ENCODE peak calls at places on chromosomes 4 and X, in nine cellular contexts. H is effector CD8-positive, alpha-beta T cell; Z is NCI-H1092 treated with DMSO at 0.1 percent for 48 hours; C is B cell; D is GM23248; M is mesendoderm; L is NCI-H2227 treated with DMSO at 0.1 percent for 48 hours; J is stimulated activated CD4-positive, alpha-beta T cell treated with anti-CD3 and anti-CD28 coated beads, Interleukin-15, amount 100 ng/mL, for 1 hour; G is heart left ventricle. I is an unnamed sample.

GRCh38 chr4:112138538-112138937 is 6.7 kb upstream of the FAM241A start:
- DNase-seq in M (no peak), H (no peak), G (no peak), D (no peak), Z (no peak), L (no peak), J (no peak), C (no peak), I (no peak)

GRCh38 chr4:3229328-3229727 is 19.6 kb upstream of the MSANTD1 start:
- DNase-seq in G (no peak), C (no peak), H (no peak), L (no peak), M (no peak), J (no peak), D (no peak), Z (no peak), I (no peak)

GRCh38 chrX:37746951-37747350 is 32.9 kb upstream of the CYBB start:
- DNase-seq in C (no peak), H (no peak), Z (no peak), J (no peak), G (no peak), L (no peak), M (no peak), D (no peak), I (no peak)

GRCh38 chrX:40651620-40652223 is 4.4 kb upstream of the CXorf38 start:
- DNase-seq in Z (peak), J (peak), M (peak), L (peak), H (peak), C (peak), D (peak), G (peak), I (peak)

GRCh38 chr4:168163106-168163505 is 70.8 kb downstream of the ANXA10 start:
- DNase-seq in M (no peak), J (no peak), Z (no peak), L (no peak), H (no peak), G (no peak), C (no peak), D (no peak), I (no peak)

GRCh38 chr4:48795108-48795507 is 15.0 kb upstream of the FRYL start:
- DNase-seq in H (no peak), G (no peak), M (no peak), L (no peak), D (no peak), C (no peak), J (no peak), Z (no peak), I (no peak)

GRCh38 chrX:105837227-105837626 is 14.9 kb downstream of the NRK start:
- DNase-seq in D (no peak), Z (no peak), C (no peak), G (peak), J (no peak), M (no peak), H (no peak), L (no peak), I (peak)

GRCh38 chrX:39206746-39207145 is 405.5 kb downstream of the MID1IP1 start:
- DNase-seq in L (no peak), M (no peak), C (no peak), H (no peak), D (no peak), Z (no peak), J (no peak), G (no peak), I (no peak)

GRCh38 chrX:40502688-40503087 is 78.1 kb upstream of the ATP6AP2 start:
- DNase-seq in G (no peak), L (no peak), J (no peak), M (no peak), C (no peak), H (no peak), D (no peak), Z (no peak), I (no peak)

GRCh38 chr4:6687947-6688878 is 5.5 kb upstream of the S100P start:
- DNase-seq in D (no peak), M (peak), Z (no peak), J (no peak), H (no peak), G (no peak), L (no peak), C (no peak), I (no peak)

GRCh38 chr4:105619193-105619931 is 66.9 kb downstream of the ARHGEF38 start:
- DNase-seq in L (no peak), G (peak), D (no peak), Z (peak), M (no peak), J (no peak), H (no peak), C (no peak), I (no peak)

GRCh38 chr4:182197611-182198010 is 45.6 kb upstream of the TENM3 start:
- DNase-seq in L (no peak), Z (no peak), H (no peak), M (peak), C (no peak), J (no peak), G (no peak), D (no peak), I (no peak)

GRCh38 chr4:10243856-10244255 is 127.3 kb upstream of the WDR1 start:
- DNase-seq in H (no peak), Z (no peak), L (no peak), C (no peak), D (no peak), G (no peak), J (no peak), M (no peak), I (no peak)

GRCh38 chr4:118723369-118723768 is 38.2 kb downstream of the METTL14 start:
- DNase-seq in D (no peak), G (no peak), J (no peak), M (no peak), H (no peak), C (no peak), Z (no peak), L (no peak), I (no peak)

GRCh38 chrX:73916931-73917657 is 354.1 kb downstream of the CHIC1 start:
- DNase-seq in Z (no peak), L (no peak), G (no peak), M (peak), C (no peak), H (no peak), D (peak), J (no peak), I (peak)

GRCh38 chr4:47538516-47538915 is 53.4 kb downstream of the ATP10D start:
- DNase-seq in G (no peak), Z (no peak), H (no peak), L (no peak), J (no peak), C (no peak), D (peak), M (peak), I (peak)

GRCh38 chrX:154799554-154800348 is 5.5 kb downstream of the MPP1 start:
- DNase-seq in C (no peak), G (no peak), J (no peak), H (no peak), D (no peak), L (peak), Z (peak), M (peak), I (peak)

GRCh38 chr4:141686929-141687328 is 50.5 kb downstream of the IL15 start:
- DNase-seq in H (no peak), G (no peak), M (no peak), L (no peak), D (no peak), Z (no peak), C (no peak), J (no peak), I (no peak)

GRCh38 chr4:184845367-184846011 is 19.7 kb upstream of the ACSL1 start:
- DNase-seq in C (no peak), J (no peak), G (no peak), H (no peak), D (peak), M (no peak), L (no peak), Z (no peak), I (no peak)

GRCh38 chrX:47749185-47749967 is 87.3 kb upstream of the ZNF81 start:
- DNase-seq in Z (no peak), C (no peak), M (no peak), J (no peak), L (no peak), G (no peak), D (peak), H (no peak), I (peak)

GRCh38 chr4:37453004-37453360 is 208.4 kb downstream of the NWD2 start:
- DNase-seq in Z (peak), G (no peak), H (peak), L (peak), M (peak), D (peak), J (no peak), C (peak), I (peak)

GRCh38 chr4:61911313-61911756 is 711.2 kb downstream of the ADGRL3 start:
- DNase-seq in L (no peak), C (no peak), G (no peak), J (no peak), H (no peak), D (no peak), M (peak), Z (no peak), I (no peak)

GRCh38 chrX:133838761-133839676 is 146.4 kb downstream of the GPC3 start:
- DNase-seq in M (peak), D (peak), H (no peak), J (no peak), Z (no peak), G (no peak), L (peak), C (peak), I (no peak)

GRCh38 chr4:75289843-75290616 is 224.2 kb downstream of the RCHY1 start:
- DNase-seq in M (peak), Z (no peak), H (no peak), G (no peak), L (no peak), C (no peak), D (peak), J (no peak), I (no peak)

GRCh38 chr4:85747871-85748491 is 273.0 kb downstream of the ARHGAP24 start:
- DNase-seq in H (no peak), Z (peak), G (no peak), D (peak), M (peak), L (peak), J (no peak), C (peak), I (peak)

GRCh38 chrX:16665089-16665488 is 15.1 kb downstream of the S100G start:
- DNase-seq in L (no peak), G (no peak), C (no peak), H (no peak), M (no peak), Z (no peak), J (no peak), D (peak), I (peak)

GRCh38 chr4:95165926-95166524 is 382.7 kb downstream of the UNC5C start:
- DNase-seq in G (no peak), Z (peak), C (peak), H (no peak), D (peak), L (peak), M (peak), J (no peak), I (peak)

GRCh38 chr4:79197275-79198009 is 128.4 kb downstream of the NAA11 start:
- DNase-seq in D (no peak), L (no peak), C (no peak), M (no peak), G (no peak), Z (no peak), J (no peak), H (no peak), I (no peak)

GRCh38 chr4:5808081-5808741 is 84.7 kb downstream of the CRMP1 start:
- DNase-seq in J (no peak), L (no peak), G (peak), H (no peak), C (no peak), M (no peak), Z (peak), D (no peak), I (peak)

GRCh38 chrX:42680651-42681050 is 97.3 kb downstream of the PPP1R2C start:
- DNase-seq in G (no peak), D (no peak), M (peak), J (no peak), C (no peak), L (no peak), H (no peak), Z (no peak), I (peak)

GRCh38 chrX:39309721-39310152 is 508.5 kb downstream of the MID1IP1 start:
- DNase-seq in G (peak), J (no peak), M (peak), H (peak), L (no peak), C (no peak), D (no peak), Z (no peak), I (no peak)